ENCODE peak calls at places on chromosome X, in seven cellular contexts. C is body of pancreas, T is neural crest cell, Q is AG10803, F is fibroblast of pulmonary artery, R is glutamatergic neuron, I is endodermal cell. K is an unnamed sample.

GRCh38 chrX:132520792-132521191 is 32.0 kb upstream of the MBNL3 start:
- DNase-seq in R (no peak), Q (no peak), F (no peak), C (no peak), I (no peak), T (no peak), K (no peak)

GRCh38 chrX:115413246-115413878 is 123.8 kb downstream of the LUZP4 start:
- DNase-seq in F (peak; percentile 17), C (no peak), I (no peak), R (no peak), Q (no peak), T (no peak), K (no peak)

GRCh38 chrX:13690836-13691235 is 1.9 kb downstream of the RAB9A start:
- DNase-seq in Q (no peak), I (no peak), R (no peak), F (no peak), T (no peak), C (no peak), K (peak; percentile 39)

GRCh38 chrX:19630228-19630627 is 114.9 kb upstream of the MAP3K15 start:
- DNase-seq in R (no peak), Q (no peak), I (no peak), T (no peak), C (no peak), F (no peak), K (no peak)

GRCh38 chrX:49054073-49054762 is 4.6 kb upstream of the CCDC120 start:
- DNase-seq in Q (no peak), F (no peak), I (no peak), T (no peak), R (no peak), C (no peak), K (no peak)

GRCh38 chrX:53077207-53078197 is 4.7 kb upstream of the TSPYL2 start:
- DNase-seq in C (no peak), Q (no peak), I (no peak), T (no peak), R (no peak), F (no peak), K (no peak)

GRCh38 chrX:150438165-150438564 is 75.0 kb downstream of the MAMLD1 start:
- DNase-seq in T (no peak), R (no peak), Q (peak; percentile 65), C (no peak), F (peak; percentile 26), I (no peak), K (no peak)

GRCh38 chrX:80120335-80120734 is 105.8 kb downstream of the TBX22 start:
- DNase-seq in T (no peak), R (no peak), F (no peak), I (no peak), Q (no peak), C (no peak), K (no peak)

GRCh38 chrX:129782706-129783105 is 3.0 kb downstream of the SASH3 start:
- DNase-seq in R (no peak), C (no peak), Q (no peak), I (no peak), F (no peak), T (no peak), K (no peak)

GRCh38 chrX:77447339-77448149 is at the start of gene FGF16:
- DNase-seq in R (peak; percentile 22), C (peak; percentile 9), I (peak; percentile 66), F (no peak), T (no peak), Q (no peak), K (no peak)

GRCh38 chrX:78011846-78012245 is 42.4 kb upstream of the PGAM4 start:
- DNase-seq in I (no peak), C (no peak), R (no peak), T (no peak), F (no peak), Q (peak; percentile 25), K (no peak)

GRCh38 chrX:13064599-13065143 is 20.3 kb upstream of the FAM9C start:
- DNase-seq in F (peak; percentile 77), T (no peak), C (no peak), Q (peak; percentile 93), R (no peak), I (no peak), K (no peak)

GRCh38 chrX:10007604-10008003 is 40.4 kb downstream of the CLDN34 start:
- DNase-seq in T (no peak), Q (no peak), I (no peak), C (no peak), R (no peak), F (no peak), K (no peak)

GRCh38 chrX:29561417-29561816 is 653.9 kb upstream of the MAGEB2 start:
- DNase-seq in C (no peak), I (no peak), Q (peak; percentile 17), F (peak; percentile 69), R (no peak), T (no peak), K (peak; percentile 1)

GRCh38 chrX:118975831-118976598 is 1.6 kb downstream of the LONRF3 start:
- DNase-seq in T (no peak), C (peak; percentile 85), R (peak; percentile 34), F (peak; percentile 48), Q (peak; percentile 15), I (peak; percentile 69), K (peak; percentile 71)

GRCh38 chrX:58044130-58044529 is 133.9 kb upstream of the ZXDA start:
- DNase-seq in F (no peak), Q (no peak), C (no peak), I (no peak), R (no peak), T (no peak), K (no peak)

GRCh38 chrX:12118134-12118533 is 20.1 kb upstream of the FRMPD4 start:
- DNase-seq in R (no peak), Q (peak; percentile 47), I (no peak), C (no peak), T (no peak), F (no peak), K (no peak)

GRCh38 chrX:9127991-9128390 is 94.1 kb upstream of the FAM9B start:
- DNase-seq in R (no peak), Q (no peak), I (no peak), F (no peak), T (no peak), C (no peak), K (no peak)

GRCh38 chrX:84340981-84341380 is 153.0 kb upstream of the RPS6KA6 start:
- DNase-seq in Q (peak; percentile 31), R (no peak), I (no peak), T (no peak), C (no peak), F (no peak), K (no peak)

GRCh38 chrX:13419276-13419675 is 99.4 kb upstream of the ATXN3L start:
- DNase-seq in R (no peak), F (no peak), Q (no peak), C (no peak), I (no peak), T (no peak), K (no peak)

GRCh38 chrX:54920610-54921426 is at the start of gene TRO:
- DNase-seq in Q (no peak), I (peak; percentile 85), R (peak; percentile 70), F (no peak), T (peak; percentile 33), C (no peak), K (no peak)

GRCh38 chrX:40005290-40006011 is 92.3 kb downstream of the BCOR start:
- DNase-seq in I (peak; percentile 74), R (no peak), F (peak; percentile 10), C (no peak), T (no peak), Q (no peak), K (no peak)

GRCh38 chrX:16250296-16250695 is 83.0 kb downstream of the MAGEB17 start:
- DNase-seq in F (peak; percentile 3), C (no peak), R (no peak), Q (peak; percentile 58), T (no peak), I (no peak), K (no peak)

GRCh38 chrX:17685026-17685425 is 52.3 kb upstream of the SCML1 start:
- DNase-seq in I (no peak), R (no peak), T (no peak), F (no peak), C (no peak), Q (no peak), K (no peak)

GRCh38 chrX:17687648-17688047 is 49.6 kb upstream of the SCML1 start:
- DNase-seq in I (no peak), T (no peak), F (no peak), C (no peak), R (no peak), Q (no peak), K (no peak)

GRCh38 chrX:17692709-17693346 is 44.5 kb upstream of the SCML1 start:
- DNase-seq in Q (peak; percentile 46), R (peak; percentile 68), I (peak; percentile 46), C (no peak), T (no peak), F (peak; percentile 12), K (no peak)

DNA sequence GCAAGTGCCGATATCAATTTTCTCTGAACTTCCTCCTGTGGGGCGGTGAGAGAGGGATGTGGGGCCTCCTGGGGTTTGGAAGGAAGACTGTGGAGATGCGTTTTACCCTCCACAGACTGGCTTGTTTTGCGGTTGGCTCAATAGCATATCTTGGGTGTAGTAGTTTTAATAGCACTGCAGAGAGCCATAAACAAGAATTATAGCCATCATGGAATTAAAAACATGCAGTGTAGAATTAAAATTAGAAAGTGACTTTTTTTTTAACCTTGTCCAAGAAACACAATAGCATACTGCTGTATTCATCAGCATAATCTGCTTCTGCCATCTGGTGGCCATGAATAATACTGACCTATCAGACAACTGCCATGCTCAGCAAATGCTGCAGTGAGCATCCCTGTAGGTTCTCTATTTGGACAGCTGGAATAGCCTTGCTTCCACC is 47.3 kb upstream of the SCML1 start:
- DNase-seq in R (no peak), C (peak; percentile 60), T (peak; percentile 59), I (peak; percentile 69), Q (peak; percentile 82), F (peak; percentile 72), K (peak; percentile 66)
- TF ChIP-seq CTCF in R (peak; percentile 61), C (peak; percentile 33), T (peak; percentile 87), I (peak; percentile 89), Q (peak; percentile 66), F (peak; percentile 57), K (peak; percentile 54)

GRCh38 chrX:101260435-101260834 is 30.7 kb downstream of the TAF7L start:
- DNase-seq in T (no peak), I (peak; percentile 49), R (no peak), C (no peak), Q (peak; percentile 0), F (peak; percentile 9), K (no peak)
- TF ChIP-seq CTCF in T (no peak), I (peak; percentile 71), R (no peak), C (no peak), Q (peak; percentile 26), F (peak; percentile 19), K (no peak)

GRCh38 chrX:135549519-135549918 is 29.1 kb downstream of the INTS6L start:
- DNase-seq in Q (no peak), C (no peak), F (no peak), T (no peak), R (no peak), I (no peak), K (no peak)

GRCh38 chrX:135544338-135544948 is 24.0 kb downstream of the INTS6L start:
- DNase-seq in R (no peak), T (no peak), I (no peak), Q (no peak), F (no peak), C (no peak), K (no peak)

GRCh38 chrX:135543924-135544323 is 23.5 kb downstream of the INTS6L start:
- DNase-seq in T (no peak), F (no peak), I (peak; percentile 58), Q (no peak), C (no peak), R (no peak), K (no peak)
- TF ChIP-seq CTCF in T (peak; percentile 25), F (no peak), I (peak; percentile 71), Q (no peak), C (no peak), R (no peak), K (no peak)

GRCh38 chrX:144335402-144335801 is 451.5 kb downstream of the UBE2NL start:
- DNase-seq in R (no peak), I (peak; percentile 62), C (no peak), T (no peak), Q (no peak), F (no peak), K (no peak)
- TF ChIP-seq CTCF in R (no peak), I (peak; percentile 65), C (no peak), T (no peak), Q (no peak), F (no peak), K (no peak)

K was measured in Calu3.